ENCODE peak calls at places on chromosomes 11 and 22, in six cellular contexts. One of them, this sample, is unnamed.

GRCh38 chr22:37533995-37534394 is 14.8 kb upstream of the CARD10 start:
- DNase-seq in K562: no peak
- DNase-seq in NT2/D1: no peak
- DNase-seq in HCT116: peak; percentile 34
- DNase-seq in H1: no peak
- DNase-seq in SK-N-SH: no peak
- DNase-seq in this sample: peak; percentile 28

GRCh38 chr11:2760196-2760871 is 60.5 kb upstream of the KCNQ1OT1 start:
- DNase-seq in NT2/D1: no peak
- DNase-seq in SK-N-SH: no peak
- DNase-seq in K562: no peak
- DNase-seq in HCT116: no peak
- DNase-seq in H1: peak; percentile 37
- DNase-seq in this sample: no peak

GRCh38 chr11:107598225-107599139 is 7.5 kb downstream of the ELMOD1 start:
- DNase-seq in K562: no peak
- DNase-seq in NT2/D1: no peak
- DNase-seq in H1: peak; percentile 69
- DNase-seq in SK-N-SH: peak; percentile 45
- DNase-seq in HCT116: peak; percentile 26
- DNase-seq in this sample: no peak

GRCh38 chr11:102151784-102152525 is 41.7 kb downstream of the YAP1 start:
- DNase-seq in HCT116: no peak
- DNase-seq in NT2/D1: no peak
- DNase-seq in SK-N-SH: no peak
- DNase-seq in K562: no peak
- DNase-seq in H1: no peak
- DNase-seq in this sample: no peak

GRCh38 chr11:11148104-11148509 is 204.9 kb downstream of the CSNK2A3 start:
- DNase-seq in HCT116: no peak
- DNase-seq in SK-N-SH: no peak
- DNase-seq in K562: no peak
- DNase-seq in NT2/D1: peak; percentile 85
- DNase-seq in H1: peak; percentile 60
- DNase-seq in this sample: no peak

GRCh38 chr22:43446881-43447280 is 35.1 kb downstream of the MPPED1 start:
- DNase-seq in HCT116: no peak
- DNase-seq in K562: no peak
- DNase-seq in NT2/D1: no peak
- DNase-seq in H1: no peak
- DNase-seq in SK-N-SH: no peak
- DNase-seq in this sample: no peak

GRCh38 chr11:125637840-125638239 is 12.9 kb downstream of the CHEK1 start:
- DNase-seq in H1: no peak
- DNase-seq in K562: no peak
- DNase-seq in NT2/D1: no peak
- DNase-seq in SK-N-SH: no peak
- DNase-seq in HCT116: no peak
- DNase-seq in this sample: no peak

GRCh38 chr11:103532133-103532788 is 423.0 kb downstream of the DYNC2H1 start:
- DNase-seq in HCT116: no peak
- DNase-seq in H1: no peak
- DNase-seq in SK-N-SH: no peak
- DNase-seq in K562: no peak
- DNase-seq in NT2/D1: no peak
- DNase-seq in this sample: no peak

GRCh38 chr22:38347181-38347943 is 30.1 kb upstream of the CSNK1E start:
- DNase-seq in SK-N-SH: no peak
- DNase-seq in K562: no peak
- DNase-seq in HCT116: no peak
- DNase-seq in NT2/D1: no peak
- DNase-seq in H1: peak; percentile 51
- DNase-seq in this sample: no peak

GRCh38 chr22:19998232-19998951 is 18.2 kb downstream of the ARVCF start:
- DNase-seq in NT2/D1: no peak
- DNase-seq in K562: no peak
- DNase-seq in H1: no peak
- DNase-seq in HCT116: no peak
- DNase-seq in SK-N-SH: peak; percentile 71
- DNase-seq in this sample: no peak

GRCh38 chr11:65692367-65692766 is 19.7 kb upstream of the KAT5 start:
- DNase-seq in HCT116: no peak
- DNase-seq in K562: peak; percentile 36
- DNase-seq in H1: no peak
- DNase-seq in SK-N-SH: no peak
- DNase-seq in NT2/D1: no peak
- DNase-seq in this sample: no peak

GRCh38 chr11:108278954-108279353 is 56.1 kb downstream of the ATM start:
- DNase-seq in H1: no peak
- DNase-seq in HCT116: no peak
- DNase-seq in K562: no peak
- DNase-seq in SK-N-SH: no peak
- DNase-seq in NT2/D1: no peak
- DNase-seq in this sample: no peak

GRCh38 chr11:2569321-2569721 is 124.5 kb downstream of the KCNQ1 start:
- DNase-seq in NT2/D1: no peak
- DNase-seq in SK-N-SH: no peak
- DNase-seq in H1: no peak
- DNase-seq in K562: no peak
- DNase-seq in HCT116: no peak
- DNase-seq in this sample: no peak

GRCh38 chr11:96219981-96220623 is 122.9 kb downstream of the MAML2 start:
- DNase-seq in NT2/D1: no peak
- DNase-seq in HCT116: no peak
- DNase-seq in H1: no peak
- DNase-seq in SK-N-SH: no peak
- DNase-seq in K562: no peak
- DNase-seq in this sample: no peak

GRCh38 chr11:126742582-126742981 is 258.0 kb downstream of the KIRREL3 start:
- DNase-seq in HCT116: no peak
- DNase-seq in SK-N-SH: no peak
- DNase-seq in H1: no peak
- DNase-seq in NT2/D1: no peak
- DNase-seq in K562: no peak
- DNase-seq in this sample: no peak

GRCh38 chr11:118092907-118093571 is 6.3 kb upstream of the SMIM35 start:
- DNase-seq in HCT116: no peak
- DNase-seq in H1: no peak
- DNase-seq in NT2/D1: no peak
- DNase-seq in K562: peak; percentile 52
- DNase-seq in SK-N-SH: no peak
- DNase-seq in this sample: no peak

GRCh38 chr11:19935507-19935906 is 222.9 kb downstream of the NAV2 start:
- DNase-seq in SK-N-SH: no peak
- DNase-seq in K562: no peak
- DNase-seq in NT2/D1: peak; percentile 44
- DNase-seq in H1: no peak
- DNase-seq in HCT116: no peak
- DNase-seq in this sample: no peak

GRCh38 chr11:77080643-77081210 is 14.0 kb downstream of the CAPN5 start:
- DNase-seq in HCT116: no peak
- DNase-seq in H1: no peak
- DNase-seq in K562: no peak
- DNase-seq in SK-N-SH: no peak
- DNase-seq in NT2/D1: no peak
- DNase-seq in this sample: no peak

GRCh38 chr11:127395034-127395433 is 394.5 kb upstream of the KIRREL3 start:
- DNase-seq in NT2/D1: no peak
- DNase-seq in H1: no peak
- DNase-seq in HCT116: no peak
- DNase-seq in SK-N-SH: no peak
- DNase-seq in K562: no peak
- DNase-seq in this sample: no peak

GRCh38 chr22:24429411-24430365 is 2.3 kb downstream of the ADORA2A start:
- DNase-seq in K562: no peak
- DNase-seq in H1: no peak
- DNase-seq in NT2/D1: no peak
- DNase-seq in SK-N-SH: peak; percentile 68
- DNase-seq in HCT116: no peak
- DNase-seq in this sample: no peak

GRCh38 chr11:8013833-8014232 is 26.7 kb downstream of the EIF3F start:
- DNase-seq in K562: no peak
- DNase-seq in H1: peak; percentile 23
- DNase-seq in HCT116: no peak
- DNase-seq in NT2/D1: no peak
- DNase-seq in SK-N-SH: no peak
- DNase-seq in this sample: no peak

GRCh38 chr11:124799384-124800225 is 601 bp downstream of the MSANTD2 start:
- DNase-seq in H1: peak; percentile 71
- DNase-seq in HCT116: no peak
- DNase-seq in SK-N-SH: peak; percentile 82
- DNase-seq in K562: peak; percentile 54
- DNase-seq in NT2/D1: peak; percentile 18
- DNase-seq in this sample: no peak

GRCh38 chr11:7582338-7582985 is 68.7 kb downstream of the PPFIBP2 start:
- DNase-seq in HCT116: no peak
- DNase-seq in K562: no peak
- DNase-seq in H1: no peak
- DNase-seq in SK-N-SH: no peak
- DNase-seq in NT2/D1: no peak
- DNase-seq in this sample: no peak

GRCh38 chr11:77502501-77502900 is 28.6 kb upstream of the PAK1 start:
- DNase-seq in NT2/D1: no peak
- DNase-seq in SK-N-SH: no peak
- DNase-seq in K562: no peak
- DNase-seq in HCT116: no peak
- DNase-seq in H1: no peak
- DNase-seq in this sample: no peak

GRCh38 chr22:34761111-34761510 is 304.8 kb upstream of the ISX start:
- DNase-seq in H1: no peak
- DNase-seq in NT2/D1: no peak
- DNase-seq in HCT116: no peak
- DNase-seq in K562: no peak
- DNase-seq in SK-N-SH: no peak
- DNase-seq in this sample: no peak

DNA sequence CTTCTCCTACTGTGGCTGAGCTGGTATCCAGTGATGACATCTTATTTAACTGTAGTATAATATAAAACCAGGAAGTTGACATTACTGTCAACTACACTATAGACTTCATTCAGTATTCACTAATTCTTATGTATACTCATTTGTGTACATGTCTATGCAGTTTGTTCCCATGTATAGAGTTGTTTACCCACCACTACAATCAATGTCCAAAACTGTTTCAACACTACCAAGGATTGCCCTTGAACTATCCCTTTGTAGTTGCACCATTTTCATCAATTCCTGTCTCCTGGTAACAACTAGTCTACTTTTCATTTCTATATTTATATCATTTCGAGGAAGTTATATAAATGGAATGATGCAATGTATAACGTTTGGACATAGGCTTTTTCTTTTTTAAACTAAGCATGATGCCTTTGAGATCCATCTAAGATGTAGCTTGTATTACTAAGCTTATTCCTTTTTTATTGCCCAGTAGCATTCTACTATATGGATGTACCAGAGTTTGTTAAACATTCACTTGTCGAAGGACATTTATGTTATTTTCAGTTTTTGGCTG is 39.2 kb downstream of the TMEM135 start:
- DNase-seq in NT2/D1: no peak
- DNase-seq in HCT116: no peak
- DNase-seq in K562: no peak
- DNase-seq in H1: no peak
- DNase-seq in SK-N-SH: no peak
- DNase-seq in this sample: no peak
- H3K4me3 ChIP-seq in NT2/D1: no peak overlapping the region
- H3K4me3 ChIP-seq in HCT116: no peak overlapping the region
- H3K4me3 ChIP-seq in K562: no peak overlapping the region
- H3K4me3 ChIP-seq in H1: no peak overlapping the region
- H3K4me3 ChIP-seq in SK-N-SH: no peak overlapping the region
- H3K4me3 ChIP-seq in this sample: no peak overlapping the region

DNA sequence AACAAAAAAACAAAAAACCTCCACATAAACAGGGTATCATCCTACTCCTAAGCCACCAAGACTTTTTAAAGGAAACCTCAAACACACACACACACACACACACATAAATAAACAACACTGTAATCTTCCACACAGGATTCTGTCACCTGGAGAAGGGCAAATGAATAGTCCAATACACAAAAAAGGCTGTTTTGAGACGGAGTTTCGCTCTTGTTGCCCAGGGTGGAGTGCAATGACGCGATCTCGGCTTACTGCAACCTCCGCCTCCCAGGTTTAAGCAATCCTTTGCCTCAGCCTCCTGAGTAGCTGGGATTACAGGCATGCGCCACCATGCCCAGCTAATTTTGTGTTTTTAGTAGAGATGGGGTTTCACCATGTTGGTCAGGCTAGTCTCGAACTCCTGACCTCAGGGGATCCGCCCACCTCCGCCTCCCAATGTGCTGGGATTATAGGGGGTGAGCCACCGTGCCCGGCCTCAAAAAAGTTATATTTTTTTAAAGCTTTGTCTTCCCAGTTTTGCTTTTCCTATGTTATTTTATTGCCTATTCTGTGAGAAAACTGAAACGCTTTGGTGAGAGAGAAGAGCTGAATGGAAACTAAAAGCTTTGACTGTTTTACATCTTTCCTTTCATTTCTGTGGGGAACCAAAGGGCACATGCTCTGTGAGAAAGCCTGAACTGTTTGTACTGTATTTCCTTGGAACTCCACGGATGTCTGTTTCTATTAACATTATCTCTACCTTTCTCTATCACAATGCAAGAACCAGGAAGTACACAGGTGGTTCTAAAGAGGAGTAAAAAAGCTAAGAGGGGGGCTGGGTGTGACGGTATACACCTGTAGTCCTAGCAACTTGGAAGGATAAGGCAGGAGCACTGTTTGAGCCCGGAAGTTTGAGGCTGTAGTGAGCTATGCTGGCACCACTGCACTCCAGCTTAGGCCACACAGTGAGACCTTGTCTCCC is 44.1 kb downstream of the CELF1 start:
- DNase-seq in SK-N-SH: no peak
- DNase-seq in NT2/D1: no peak
- DNase-seq in K562: no peak
- DNase-seq in HCT116: no peak
- DNase-seq in H1: no peak
- DNase-seq in this sample: no peak
- TF ChIP-seq YY1 in SK-N-SH: no peak
- TF ChIP-seq YY1 in NT2/D1: no peak
- TF ChIP-seq YY1 in K562: no peak
- TF ChIP-seq YY1 in HCT116: no peak
- TF ChIP-seq YY1 in H1: no peak
- TF ChIP-seq YY1 in this sample: no peak

GRCh38 chr22:50676211-50676636 is 3.6 kb downstream of the SHANK3 start:
- DNase-seq in HCT116: no peak
- DNase-seq in NT2/D1: no peak
- DNase-seq in SK-N-SH: no peak
- DNase-seq in K562: peak; percentile 1
- DNase-seq in H1: no peak
- DNase-seq in this sample: no peak
- H3K4me3 ChIP-seq in HCT116: no peak overlapping the region
- H3K4me3 ChIP-seq in NT2/D1: no peak overlapping the region
- H3K4me3 ChIP-seq in SK-N-SH: no peak overlapping the region
- H3K4me3 ChIP-seq in K562: no peak overlapping the region
- H3K4me3 ChIP-seq in H1: no peak overlapping the region
- H3K4me3 ChIP-seq in this sample: no peak overlapping the region

DNA sequence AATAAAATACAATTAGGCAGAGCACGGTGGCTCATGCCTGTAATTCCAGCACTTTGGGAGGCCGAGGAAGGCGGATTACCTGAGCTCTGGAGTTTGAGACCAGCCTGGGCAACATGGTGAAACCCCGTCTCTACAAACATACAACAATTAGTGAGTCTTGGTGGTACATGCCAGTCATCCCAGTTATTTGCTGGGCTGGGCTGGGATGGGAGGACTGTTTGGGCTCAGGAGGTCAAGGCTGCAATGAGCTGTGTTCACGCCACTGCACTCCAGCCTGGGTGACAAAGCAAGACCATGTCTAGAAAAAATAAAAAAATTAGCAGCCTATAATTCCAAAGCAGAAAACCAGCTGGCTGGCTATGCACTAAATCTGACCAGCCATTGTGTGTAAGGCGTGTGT is 35.1 kb downstream of the APOL3 start:
- DNase-seq in SK-N-SH: no peak
- DNase-seq in K562: no peak
- DNase-seq in H1: no peak
- DNase-seq in NT2/D1: no peak
- DNase-seq in HCT116: no peak
- DNase-seq in this sample: no peak
- TF ChIP-seq YY1 in SK-N-SH: no peak
- TF ChIP-seq YY1 in K562: no peak
- TF ChIP-seq YY1 in H1: no peak
- TF ChIP-seq YY1 in NT2/D1: no peak
- TF ChIP-seq YY1 in HCT116: no peak
- TF ChIP-seq YY1 in this sample: no peak

This sample was measured in GM12878.